ENCODE peak calls at places on chromosomes 2 and 18, in eight cellular contexts. B is coronary artery; U is CD8-positive, alpha-beta memory T cell; I is testis; E is fibroblast of lung; D is left ventricle myocardium inferior; W is keratinocyte; Q is ovary. J is an unnamed sample.

GRCh38 chr2:97737421-97738235 is 24.3 kb downstream of the ZAP70 start:
- DNase-seq in B (no peak), D (peak), E (no peak), Q (no peak), U (no peak), I (no peak), W (no peak), J (no peak)

GRCh38 chr2:25276569-25277465 is 64.9 kb downstream of the DNMT3A start:
- DNase-seq in U (peak), E (peak), D (peak), I (peak), Q (peak), W (no peak), B (no peak), J (no peak)

GRCh38 chr2:238864207-238865014 is 16.5 kb downstream of the TWIST2 start:
- DNase-seq in D (peak), E (peak), U (no peak), I (peak), B (peak), Q (peak), W (peak), J (peak)

GRCh38 chr18:26869640-26870039 is 4.1 kb upstream of the AQP4 start:
- DNase-seq in B (no peak), U (no peak), Q (no peak), D (no peak), I (no peak), W (no peak), E (no peak), J (no peak)

GRCh38 chr2:112474844-112475486 is 7.0 kb upstream of the TTL start:
- DNase-seq in D (no peak), I (no peak), B (no peak), E (peak), U (no peak), W (no peak), Q (no peak), J (no peak)

GRCh38 chr2:216735661-216736060 is 40.3 kb upstream of the IGFBP5 start:
- DNase-seq in W (no peak), Q (no peak), I (no peak), D (no peak), E (no peak), U (no peak), B (no peak), J (no peak)

GRCh38 chr2:54161660-54162059 is 46.2 kb downstream of the ACYP2 start:
- DNase-seq in B (no peak), I (no peak), W (no peak), D (no peak), Q (no peak), U (no peak), E (peak), J (no peak)

GRCh38 chr2:105324732-105325131 is 4.8 kb downstream of the TGFBRAP1 start:
- DNase-seq in E (peak), D (no peak), Q (no peak), W (peak), I (no peak), B (no peak), U (no peak), J (no peak)

GRCh38 chr2:54106631-54107454 is 8.6 kb upstream of the ACYP2 start:
- DNase-seq in W (no peak), I (peak), U (peak), D (no peak), B (no peak), Q (no peak), E (peak), J (peak)

GRCh38 chr2:11071939-11072338 is 83.3 kb upstream of the SLC66A3 start:
- DNase-seq in B (no peak), Q (no peak), I (no peak), U (no peak), W (no peak), E (no peak), D (no peak), J (no peak)

GRCh38 chr2:222883420-222883819 is 22.6 kb downstream of the ACSL3 start:
- DNase-seq in I (no peak), B (no peak), Q (no peak), D (no peak), U (no peak), E (peak), W (no peak), J (no peak)

GRCh38 chr2:3175568-3175955 is 202.1 kb downstream of the EIPR1 start:
- DNase-seq in Q (no peak), W (no peak), D (no peak), E (no peak), U (no peak), B (no peak), I (no peak), J (no peak)

GRCh38 chr2:120525056-120526046 is 179.4 kb downstream of the INHBB start:
- DNase-seq in I (no peak), D (no peak), E (no peak), B (no peak), Q (no peak), W (no peak), U (no peak), J (peak)

GRCh38 chr18:32362484-32362883 is 108.2 kb downstream of the GAREM1 start:
- DNase-seq in B (no peak), D (no peak), E (peak), U (no peak), W (no peak), Q (no peak), I (no peak), J (peak)

GRCh38 chr18:22710628-22711380 is 222.3 kb upstream of the RBBP8 start:
- DNase-seq in D (peak), B (no peak), I (no peak), U (no peak), E (peak), Q (peak), W (no peak), J (peak)

GRCh38 chr18:77234504-77235365 is 14.9 kb upstream of the GALR1 start:
- DNase-seq in U (no peak), D (no peak), Q (no peak), I (no peak), B (no peak), W (no peak), E (peak), J (no peak)

GRCh38 chr2:42810971-42811865 is 18.8 kb upstream of the HAAO start:
- DNase-seq in D (peak), I (peak), B (peak), W (no peak), Q (peak), E (peak), U (peak), J (peak)

GRCh38 chr2:16832910-16833309 is 167.3 kb upstream of the CYRIA start:
- DNase-seq in B (no peak), Q (no peak), U (no peak), E (no peak), I (no peak), W (no peak), D (no peak), J (no peak)

GRCh38 chr2:204452464-204453023 is 92.7 kb upstream of the PARD3B start:
- DNase-seq in I (no peak), D (no peak), E (peak), W (no peak), U (no peak), Q (peak), B (peak), J (peak)

GRCh38 chr18:55522011-55522410 is 66.0 kb downstream of the TCF4 start:
- DNase-seq in W (no peak), Q (no peak), U (no peak), I (no peak), E (no peak), D (no peak), B (no peak), J (no peak)

GRCh38 chr2:57669570-57669969 is 377.0 kb upstream of the VRK2 start:
- DNase-seq in Q (no peak), I (no peak), W (no peak), E (no peak), U (no peak), B (no peak), D (no peak), J (no peak)

GRCh38 chr18:39380186-39380714 is 1814.7 kb upstream of the CELF4 start:
- DNase-seq in W (no peak), U (no peak), B (no peak), Q (no peak), E (peak), I (no peak), D (no peak), J (no peak)

GRCh38 chr2:176079851-176080539 is 3.8 kb downstream of the EVX2 start:
- DNase-seq in Q (no peak), D (no peak), W (no peak), I (peak), U (no peak), B (peak), E (peak), J (no peak)

GRCh38 chr2:212022966-212023365 is 515.6 kb downstream of the ERBB4 start:
- DNase-seq in U (no peak), Q (no peak), D (no peak), B (no peak), W (no peak), E (no peak), I (no peak), J (no peak)

GRCh38 chr18:60053747-60054304 is 154.0 kb downstream of the PMAIP1 start:
- DNase-seq in E (peak), Q (no peak), W (peak), D (no peak), B (no peak), U (no peak), I (no peak), J (peak)

GRCh38 chr2:199136241-199136640 is 321.5 kb downstream of the SATB2 start:
- DNase-seq in Q (no peak), B (no peak), D (no peak), W (no peak), E (peak), I (no peak), U (no peak), J (no peak)

GRCh38 chr2:113010088-113010487 is 4.8 kb downstream of the IL36A start:
- DNase-seq in B (no peak), W (no peak), I (no peak), U (no peak), E (peak), D (no peak), Q (no peak), J (no peak)

GRCh38 chr2:37324536-37324785 is 172 bp downstream of the PRKD3 start:
- DNase-seq in U (no peak), E (peak), B (no peak), Q (peak), I (no peak), D (peak), W (no peak), J (peak)

GRCh38 chr2:219689676-219690628 is 62.5 kb downstream of the SLC4A3 start:
- DNase-seq in B (no peak), U (no peak), Q (peak), D (no peak), W (no peak), E (peak), I (peak), J (peak)

GRCh38 chr2:237256845-237257244 is 157.1 kb downstream of the COL6A3 start:
- DNase-seq in W (no peak), Q (peak), I (peak), E (peak), D (peak), U (no peak), B (no peak), J (no peak)

DNA sequence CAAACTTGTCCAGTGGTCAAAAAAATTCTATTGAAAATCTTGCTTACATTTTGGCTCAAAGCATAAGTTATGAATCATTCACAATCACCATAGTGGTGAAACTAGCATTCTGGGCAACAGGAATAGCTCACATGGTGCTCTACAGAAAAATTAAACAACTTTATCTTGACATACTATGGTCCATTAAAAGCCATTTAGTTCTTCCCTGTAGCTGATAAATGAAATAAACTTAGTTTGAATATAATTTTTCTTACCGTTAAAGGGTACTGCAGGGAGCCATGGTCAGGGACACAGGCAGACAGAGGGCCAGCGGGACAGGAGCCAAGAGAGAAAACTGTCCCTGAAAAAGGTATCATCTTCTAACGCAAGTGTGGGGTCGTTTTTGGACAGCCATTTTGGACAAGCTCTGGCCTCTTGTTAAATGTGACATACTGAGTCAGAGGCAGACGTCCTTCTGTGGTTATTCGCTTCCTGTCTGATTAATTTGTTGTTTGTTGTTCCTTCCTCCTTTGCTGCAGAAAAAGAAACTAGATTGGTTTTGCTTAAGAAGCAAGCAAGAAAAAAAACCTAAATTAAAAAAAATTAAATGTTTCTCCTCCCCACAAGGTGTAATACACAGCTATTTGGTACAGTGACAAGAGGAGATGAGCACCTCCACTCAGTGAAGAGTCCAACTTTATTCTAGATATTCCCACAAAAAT is at the start of gene WIPF1:
- DNase-seq in D (no peak), W (no peak), U (peak), I (no peak), E (peak), B (no peak), Q (no peak), J (no peak)
- H3K27ac ChIP-seq in D (peak), W (no peak), U (peak), I (no peak), E (peak), B (peak), Q (peak), J (no peak)

GRCh38 chr2:213227458-213227857 is 56.8 kb upstream of the SPAG16 start:
- DNase-seq in D (no peak), Q (no peak), E (peak), I (no peak), W (no peak), U (no peak), B (no peak), J (no peak)
- H3K27ac ChIP-seq in D (no peak), Q (no peak), E (no peak), I (no peak), W (no peak), U (no peak), B (no peak), J (no peak)

DNA sequence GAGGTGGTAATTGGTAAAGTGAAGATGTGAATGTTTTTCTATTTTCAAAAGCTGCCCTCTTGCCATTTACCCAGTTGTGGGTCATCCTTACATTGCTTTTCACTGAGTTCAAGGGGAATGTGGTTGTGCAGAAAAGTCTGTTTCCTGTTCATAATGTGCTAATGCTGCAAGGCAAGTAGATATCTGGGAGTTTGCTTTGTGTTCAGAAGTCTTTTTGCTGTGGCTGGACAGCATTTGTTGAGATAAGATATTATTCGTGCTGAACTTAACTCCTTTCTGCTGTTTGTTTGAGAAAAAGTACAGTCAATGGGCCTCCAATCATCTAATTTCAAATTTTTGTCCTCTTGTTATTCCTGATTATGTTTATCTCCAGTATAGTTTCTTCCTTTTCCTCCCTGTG is 263.2 kb downstream of the LTBP1 start:
- DNase-seq in U (no peak), Q (no peak), E (peak), W (no peak), I (no peak), B (no peak), D (no peak), J (no peak)
- H3K27ac ChIP-seq in U (peak), Q (no peak), E (peak), W (peak), I (no peak), B (peak), D (peak), J (no peak)

GRCh38 chr2:226752887-226753286 is 46.7 kb downstream of the IRS1 start:
- DNase-seq in Q (no peak), D (no peak), U (no peak), W (no peak), E (no peak), I (no peak), B (no peak), J (no peak)
- H3K27ac ChIP-seq in Q (no peak), D (peak), U (no peak), W (no peak), E (no peak), I (no peak), B (no peak), J (no peak)

DNA sequence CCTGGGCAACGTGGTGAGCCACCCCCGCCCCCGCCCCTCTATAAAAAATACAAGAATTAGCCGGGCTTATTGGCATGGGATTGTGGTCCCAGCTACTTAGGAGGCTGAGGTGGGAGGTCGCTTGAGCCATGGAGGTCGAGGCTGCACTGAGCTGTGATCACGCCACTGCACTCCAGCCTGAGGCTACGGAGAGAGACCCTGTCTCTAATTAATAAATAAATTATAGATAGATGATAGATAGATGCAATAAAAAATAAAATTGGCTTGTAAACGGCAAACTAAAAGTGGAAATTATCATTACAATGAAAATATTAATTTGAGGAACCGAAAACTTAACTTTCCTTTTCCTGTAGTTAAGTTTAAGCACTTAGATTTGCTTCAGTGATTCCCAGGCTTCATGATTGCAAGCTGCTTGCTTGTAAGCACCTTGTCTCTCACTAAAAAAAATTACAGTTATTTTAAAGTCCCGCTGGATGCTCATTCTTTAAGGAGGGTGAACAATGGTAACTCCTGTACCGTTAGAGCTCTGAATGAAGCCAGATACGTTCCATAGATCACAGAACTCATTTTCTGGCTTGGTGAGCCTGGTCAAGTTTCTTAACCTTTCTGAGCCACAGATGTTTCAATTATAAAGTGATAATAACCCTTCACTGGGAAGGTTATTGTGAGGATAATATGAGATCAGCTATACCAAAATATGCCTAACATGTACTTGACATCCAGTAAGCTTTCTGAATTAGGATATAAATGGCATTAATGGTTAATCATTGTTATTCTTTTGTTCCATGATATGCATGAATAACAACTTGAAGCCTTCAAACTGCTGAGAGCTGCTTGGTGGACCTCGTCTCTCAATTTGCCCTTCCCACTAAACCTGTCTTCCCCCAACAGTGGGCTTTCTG is 9.4 kb upstream of the NARS1 start:
- DNase-seq in Q (no peak), I (no peak), D (no peak), B (no peak), U (no peak), E (peak), W (no peak), J (no peak)
- H3K27ac ChIP-seq in Q (no peak), I (peak), D (peak), B (peak), U (peak), E (peak), W (peak), J (peak)

J was measured in PC-9.